ENCODE peak calls at places on chromosomes 5 and 9, in ten cellular contexts. Z is D721Med, V is fibroblast of pulmonary artery, N is D341Med, X is RPMI7951, Y is MCF 10A, I is LoVo, C is GM04504, D is mucosa of descending colon, R is caudate nucleus. T is an unnamed sample.

GRCh38 chr5:59655693-59656309 is 237.7 kb downstream of the PDE4D start:
- DNase-seq in C (no peak), V (no peak), Y (no peak), R (no peak), I (no peak), D (no peak), N (no peak), Z (no peak), X (no peak), T (no peak)

GRCh38 chr5:64766934-64767333 is 1.6 kb downstream of the SREK1IP1 start:
- DNase-seq in I (no peak), D (no peak), N (no peak), R (no peak), Z (no peak), C (no peak), X (no peak), V (no peak), Y (no peak), T (no peak)

GRCh38 chr5:180323929-180324632 is 29.1 kb downstream of the GFPT2 start:
- DNase-seq in I (no peak), C (no peak), D (no peak), X (no peak), Y (peak; percentile 89), R (peak; percentile 50), N (no peak), Z (no peak), V (peak; percentile 38), T (no peak)

GRCh38 chr5:165405340-165405739 is 1899.9 kb downstream of the MAT2B start:
- DNase-seq in N (no peak), Y (no peak), X (no peak), D (no peak), V (no peak), C (no peak), Z (no peak), I (no peak), R (no peak), T (no peak)

GRCh38 chr5:178324481-178325310 is 92.1 kb upstream of the PHYKPL start:
- DNase-seq in V (no peak), Z (no peak), I (no peak), D (no peak), Y (no peak), N (no peak), X (no peak), C (no peak), R (no peak), T (no peak)

GRCh38 chr5:59328801-59329296 is 564.7 kb downstream of the PDE4D start:
- DNase-seq in C (no peak), I (peak; percentile 45), D (no peak), V (peak; percentile 68), R (peak; percentile 16), X (peak; percentile 89), Z (no peak), N (no peak), Y (peak; percentile 44), T (peak; percentile 14)

GRCh38 chr9:81771606-81772005 is 82.3 kb upstream of the TLE1 start:
- DNase-seq in X (peak; percentile 50), I (peak; percentile 6), D (no peak), V (no peak), R (no peak), Y (peak; percentile 24), Z (no peak), N (no peak), C (no peak), T (no peak)

GRCh38 chr5:124806026-124806856 is 59.8 kb upstream of the ZNF608 start:
- DNase-seq in N (peak; percentile 62), Y (peak; percentile 96), I (peak; percentile 20), V (peak; percentile 89), D (peak; percentile 76), Z (no peak), R (peak; percentile 20), C (no peak), X (peak; percentile 77), T (peak; percentile 45)

GRCh38 chr5:174166231-174167079 is 120.9 kb downstream of the NSG2 start:
- DNase-seq in I (no peak), Z (no peak), D (no peak), V (no peak), X (no peak), Y (no peak), R (no peak), C (no peak), N (no peak), T (no peak)

GRCh38 chr9:106945727-106946690 is 83.0 kb downstream of the ZNF462 start:
- DNase-seq in I (no peak), V (peak; percentile 86), N (no peak), C (peak; percentile 55), X (peak; percentile 65), D (no peak), R (no peak), Z (no peak), Y (peak; percentile 73), T (no peak)

GRCh38 chr9:116219686-116220085 is 66.1 kb downstream of the PAPPA start:
- DNase-seq in I (no peak), R (no peak), C (no peak), V (no peak), D (no peak), N (no peak), Z (no peak), Y (no peak), X (no peak), T (no peak)

GRCh38 chr9:20570756-20571155 is 51.5 kb downstream of the MLLT3 start:
- DNase-seq in R (no peak), V (peak; percentile 60), D (no peak), X (peak; percentile 42), Z (no peak), C (no peak), N (no peak), Y (peak; percentile 17), I (no peak), T (no peak)

GRCh38 chr5:170200876-170201275 is 31.9 kb upstream of the C5orf58 start:
- DNase-seq in Z (no peak), Y (no peak), I (no peak), V (no peak), X (no peak), N (no peak), C (no peak), D (no peak), R (no peak), T (no peak)

GRCh38 chr5:67244345-67244793 is 47.8 kb upstream of the CD180 start:
- DNase-seq in Y (peak; percentile 69), D (no peak), Z (no peak), V (peak; percentile 82), X (no peak), R (no peak), I (no peak), C (no peak), N (no peak), T (no peak)

GRCh38 chr9:92406506-92406905 is 2.1 kb upstream of the OGN start:
- DNase-seq in Z (no peak), Y (no peak), I (no peak), C (no peak), X (no peak), D (no peak), R (no peak), N (no peak), V (peak; percentile 39), T (peak; percentile 3)

GRCh38 chr9:42396318-42396717 is 212.9 kb downstream of the SPATA31A6 start:
- DNase-seq in D (no peak), N (no peak), Z (no peak), I (no peak), V (no peak), R (no peak), X (no peak), C (no peak), Y (no peak), T (no peak)

T was measured in substantia nigra.